ENCODE peak calls at places on chromosomes 12 and 14, in six cellular contexts. U is HCT116, H is HepG2, L is H1, X is NT2/D1, R is K562. S is an unnamed sample.

GRCh38 chr12:61654698-61655097 is 605.5 kb upstream of the USP15 start:
- DNase-seq in U (peak; percentile 13), H (peak; percentile 7), L (no peak), X (no peak), R (no peak), S (no peak)

GRCh38 chr14:102231476-102232347 is 73.3 kb downstream of the MOK start:
- DNase-seq in U (no peak), H (no peak), L (no peak), X (no peak), R (no peak), S (no peak)

GRCh38 chr14:97813556-97813955 is 1016.4 kb downstream of the VRK1 start:
- DNase-seq in U (no peak), H (no peak), L (no peak), X (no peak), R (no peak), S (no peak)

GRCh38 chr12:42716521-42716920 is 127.0 kb upstream of the PRICKLE1 start:
- DNase-seq in U (no peak), H (no peak), L (no peak), X (no peak), R (no peak), S (no peak)

GRCh38 chr14:89720741-89721315 is 233.7 kb downstream of the EFCAB11 start:
- DNase-seq in U (no peak), H (no peak), L (no peak), X (peak; percentile 39), R (no peak), S (peak; percentile 50)

GRCh38 chr12:14993537-14994266 is 20.9 kb downstream of the PDE6H start:
- DNase-seq in U (no peak), H (no peak), L (no peak), X (no peak), R (no peak), S (no peak)

GRCh38 chr12:115337693-115338543 is 653.9 kb upstream of the TBX3 start:
- DNase-seq in U (peak; percentile 39), H (peak; percentile 34), L (no peak), X (no peak), R (no peak), S (no peak)

GRCh38 chr12:99121476-99121965 is 476.4 kb downstream of the APAF1 start:
- DNase-seq in U (no peak), H (no peak), L (no peak), X (no peak), R (no peak), S (no peak)

GRCh38 chr12:85237320-85237719 is 42.7 kb upstream of the ALX1 start:
- DNase-seq in U (no peak), H (no peak), L (no peak), X (no peak), R (no peak), S (no peak)

GRCh38 chr14:99316281-99317163 is 44.5 kb upstream of the BCL11B start:
- DNase-seq in U (peak; percentile 12), H (peak; percentile 92), L (no peak), X (no peak), R (no peak), S (no peak)

GRCh38 chr14:100533647-100534485 is 53.4 kb downstream of the BEGAIN start:
- DNase-seq in U (no peak), H (no peak), L (no peak), X (no peak), R (no peak), S (no peak)

GRCh38 chr12:43602738-43603137 is 50.7 kb upstream of the ADAMTS20 start:
- DNase-seq in U (no peak), H (no peak), L (no peak), X (no peak), R (no peak), S (no peak)

GRCh38 chr12:41635731-41636130 is 447.6 kb downstream of the PDZRN4 start:
- DNase-seq in U (no peak), H (no peak), L (no peak), X (no peak), R (no peak), S (no peak)

GRCh38 chr14:90788031-90788430 is 28.2 kb downstream of the TTC7B start:
- DNase-seq in U (no peak), H (peak; percentile 20), L (no peak), X (no peak), R (no peak), S (no peak)

GRCh38 chr12:2547273-2548044 is 247.3 kb upstream of the FKBP4 start:
- DNase-seq in U (no peak), H (no peak), L (no peak), X (no peak), R (no peak), S (no peak)

GRCh38 chr12:101830391-101831325 is at the start of gene GNPTAB:
- DNase-seq in U (peak; percentile 82), H (peak; percentile 87), L (peak; percentile 76), X (peak; percentile 86), R (peak; percentile 98), S (peak; percentile 80)

GRCh38 chr12:75852143-75852542 is 179.4 kb downstream of the PHLDA1 start:
- DNase-seq in U (no peak), H (no peak), L (no peak), X (no peak), R (no peak), S (no peak)

GRCh38 chr12:43835656-43836454 is at the start of gene TMEM117:
- DNase-seq in U (no peak), H (peak; percentile 25), L (no peak), X (peak; percentile 20), R (peak; percentile 65), S (no peak)

GRCh38 chr12:67885370-67886169 is 103.7 kb upstream of the IFNG-AS1 start:
- DNase-seq in U (no peak), H (no peak), L (no peak), X (no peak), R (no peak), S (no peak)

GRCh38 chr12:99767809-99768208 is 120.3 kb downstream of the GARIN6 start:
- DNase-seq in U (peak; percentile 7), H (no peak), L (no peak), X (no peak), R (no peak), S (no peak)

GRCh38 chr14:78567343-78567742 is 397.2 kb downstream of the NRXN3 start:
- DNase-seq in U (no peak), H (no peak), L (no peak), X (no peak), R (no peak), S (no peak)

GRCh38 chr12:9039397-9039977 is 50.1 kb downstream of the KLRG1 start:
- DNase-seq in U (peak; percentile 18), H (peak; percentile 47), L (no peak), X (peak; percentile 61), R (peak; percentile 53), S (no peak)

GRCh38 chr12:4271433-4272013 is 2.0 kb upstream of the CCND2 start:
- DNase-seq in U (no peak), H (no peak), L (no peak), X (no peak), R (peak; percentile 19), S (peak; percentile 51)
- TF ChIP-seq ZNF274 in U (no peak), H (no peak), L (no peak), X (no peak), R (no peak), S (no peak)

DNA sequence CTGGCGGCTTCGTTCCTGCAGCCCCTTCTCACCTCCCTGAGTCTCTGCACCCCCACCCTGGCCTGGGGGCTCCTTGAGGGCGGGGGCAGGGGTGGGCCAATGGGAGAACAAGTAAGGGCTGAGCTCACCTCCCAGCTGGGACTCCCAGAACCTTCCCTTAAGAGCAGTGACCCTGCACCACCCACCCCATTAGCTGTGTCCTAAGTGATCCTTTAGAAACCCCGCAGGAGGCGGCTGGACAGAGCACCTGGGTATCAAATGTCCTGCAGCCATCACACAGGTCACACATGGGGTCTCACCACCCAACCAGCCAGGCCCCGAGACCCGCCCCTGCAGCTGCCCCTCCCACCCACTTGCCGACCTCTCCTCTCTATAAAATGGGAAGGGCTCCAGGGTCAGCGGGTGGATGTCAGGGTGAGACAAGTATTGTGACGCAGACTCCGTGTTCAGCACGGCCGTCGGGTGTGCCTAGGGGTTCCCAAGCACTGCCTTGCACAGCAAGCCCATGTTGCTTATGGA is 151.2 kb upstream of the C14orf180 start:
- DNase-seq in U (no peak), H (no peak), L (no peak), X (no peak), R (no peak), S (no peak)
- TF ChIP-seq ZNF274 in U (no peak), H (no peak), L (no peak), X (no peak), R (no peak), S (no peak)

GRCh38 chr14:93540235-93540634 is 109.5 kb downstream of the UNC79 start:
- DNase-seq in U (no peak), H (no peak), L (no peak), X (no peak), R (no peak), S (no peak)

GRCh38 chr14:93536945-93537344 is 106.2 kb downstream of the UNC79 start:
- DNase-seq in U (peak; percentile 21), H (peak; percentile 7), L (no peak), X (peak; percentile 20), R (no peak), S (no peak)

GRCh38 chr14:93533864-93534263 is 103.1 kb downstream of the UNC79 start:
- DNase-seq in U (no peak), H (no peak), L (no peak), X (no peak), R (no peak), S (peak; percentile 47)

GRCh38 chr14:93537962-93538361 is 107.2 kb downstream of the UNC79 start:
- DNase-seq in U (no peak), H (no peak), L (no peak), X (no peak), R (no peak), S (no peak)

GRCh38 chr14:93538411-93538810 is 107.7 kb downstream of the UNC79 start:
- DNase-seq in U (peak; percentile 38), H (no peak), L (peak; percentile 15), X (peak; percentile 6), R (peak; percentile 22), S (no peak)
- TF ChIP-seq ZNF274 in U (no peak), H (no peak), L (no peak), X (no peak), R (no peak), S (no peak)

DNA sequence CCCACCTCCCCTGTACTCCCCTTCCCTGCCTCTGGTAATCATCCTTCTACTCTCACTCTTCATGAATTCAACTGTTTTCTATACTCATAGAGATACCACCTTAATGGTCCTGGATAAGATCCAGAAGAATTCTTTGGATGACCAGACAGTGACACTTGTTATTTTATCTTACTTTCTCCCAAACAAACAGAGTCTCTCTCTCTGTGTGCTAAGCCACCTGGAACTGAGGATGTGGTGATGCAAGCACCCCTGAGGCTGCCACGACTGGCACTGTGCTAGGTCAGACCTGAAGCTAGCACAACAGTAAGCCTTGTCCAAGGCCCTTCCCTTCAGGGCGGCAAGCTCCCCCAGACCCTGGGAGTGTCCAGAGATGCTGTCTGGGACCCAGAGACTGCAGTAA is 250.2 kb downstream of the C12orf50 start:
- DNase-seq in U (no peak), H (no peak), L (no peak), X (no peak), R (no peak), S (no peak)
- TF ChIP-seq ZNF274 in U (no peak), H (no peak), L (no peak), X (no peak), R (no peak), S (no peak)

S was measured in GM12878.